ENCODE peak calls at places on chromosomes 5 and 9, in four cellular contexts. F is transverse colon, T is GM23248, M is uterus. J is an unnamed sample.

GRCh38 chr5:84260140-84260539 is 124.5 kb downstream of the EDIL3 start:
- DNase-seq in M (no peak), T (no peak), F (no peak), J (no peak)

GRCh38 chr5:83516962-83517750 is 45.6 kb downstream of the VCAN start:
- DNase-seq in T (peak; percentile 34), M (no peak), F (no peak), J (no peak)

GRCh38 chr9:115058175-115058574 is 59.8 kb downstream of the TNC start:
- DNase-seq in M (no peak), F (no peak), T (no peak), J (no peak)

GRCh38 chr5:95989283-95990048 is 27.8 kb upstream of the ELL2 start:
- DNase-seq in F (no peak), T (no peak), M (no peak), J (no peak)

GRCh38 chr5:14728109-14728938 is 63.8 kb downstream of the OTULIN start:
- DNase-seq in F (peak; percentile 61), M (no peak), T (no peak), J (no peak)

GRCh38 chr5:124504081-124504916 is 242.1 kb downstream of the ZNF608 start:
- DNase-seq in M (no peak), F (no peak), T (no peak), J (no peak)

GRCh38 chr5:137287564-137287963 is 211.6 kb downstream of the SPOCK1 start:
- DNase-seq in M (no peak), F (no peak), T (no peak), J (no peak)

GRCh38 chr5:149150457-149150856 is 9.2 kb downstream of the ABLIM3 start:
- DNase-seq in T (no peak), F (no peak), M (no peak), J (no peak)

DNA sequence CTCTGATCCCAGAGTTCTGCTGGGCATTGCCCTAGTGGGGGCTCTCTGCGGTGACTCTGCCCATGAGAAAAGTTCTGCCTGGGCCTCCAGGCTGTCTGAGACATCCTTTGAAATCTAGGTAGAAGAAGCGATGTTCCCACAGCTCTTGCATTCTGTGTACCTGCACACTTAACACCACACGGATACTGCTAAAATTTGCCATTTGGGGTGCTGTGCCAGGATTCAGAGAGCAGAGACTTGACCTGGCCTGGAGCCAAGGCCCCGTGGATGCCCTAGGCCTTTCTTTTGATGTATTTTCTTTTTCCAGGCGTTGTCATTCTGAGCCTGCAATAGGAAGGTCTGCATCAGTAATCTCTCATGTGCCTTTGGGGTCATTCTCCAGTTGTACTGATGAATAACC is 89.3 kb upstream of the IL12B start:
- DNase-seq in F (no peak), M (no peak), T (peak; percentile 5), J (no peak)
- H3K36me3 ChIP-seq in F (no peaks in the 10 kb centered on the region), M (no peaks in the 10 kb centered on the region), T (no peaks in the 10 kb centered on the region), J (no peaks in the 10 kb centered on the region)

GRCh38 chr5:181071257-181071656 is 31.2 kb downstream of the BTNL9 start:
- DNase-seq in T (no peak), M (no peak), F (no peak), J (no peak)
- H3K27me3 ChIP-seq in T (peaks cover 18% of the 10 kb centered on the region), M (peaks cover 7% of the 10 kb centered on the region), F (peaks cover 67% of the 10 kb centered on the region), J (peaks cover 48% of the 10 kb centered on the region)

GRCh38 chr9:96609732-96610131 is 9.9 kb downstream of the CDC14B start:
- DNase-seq in T (no peak), F (no peak), M (no peak), J (no peak)

GRCh38 chr9:96611302-96611701 is 8.3 kb downstream of the CDC14B start:
- DNase-seq in F (no peak), M (no peak), T (no peak), J (no peak)

GRCh38 chr9:96612966-96613589 is 6.6 kb downstream of the CDC14B start:
- DNase-seq in F (no peak), M (no peak), T (no peak), J (no peak)

GRCh38 chr9:96615421-96615820 is 4.2 kb downstream of the CDC14B start:
- DNase-seq in F (no peak), M (no peak), T (no peak), J (no peak)

DNA sequence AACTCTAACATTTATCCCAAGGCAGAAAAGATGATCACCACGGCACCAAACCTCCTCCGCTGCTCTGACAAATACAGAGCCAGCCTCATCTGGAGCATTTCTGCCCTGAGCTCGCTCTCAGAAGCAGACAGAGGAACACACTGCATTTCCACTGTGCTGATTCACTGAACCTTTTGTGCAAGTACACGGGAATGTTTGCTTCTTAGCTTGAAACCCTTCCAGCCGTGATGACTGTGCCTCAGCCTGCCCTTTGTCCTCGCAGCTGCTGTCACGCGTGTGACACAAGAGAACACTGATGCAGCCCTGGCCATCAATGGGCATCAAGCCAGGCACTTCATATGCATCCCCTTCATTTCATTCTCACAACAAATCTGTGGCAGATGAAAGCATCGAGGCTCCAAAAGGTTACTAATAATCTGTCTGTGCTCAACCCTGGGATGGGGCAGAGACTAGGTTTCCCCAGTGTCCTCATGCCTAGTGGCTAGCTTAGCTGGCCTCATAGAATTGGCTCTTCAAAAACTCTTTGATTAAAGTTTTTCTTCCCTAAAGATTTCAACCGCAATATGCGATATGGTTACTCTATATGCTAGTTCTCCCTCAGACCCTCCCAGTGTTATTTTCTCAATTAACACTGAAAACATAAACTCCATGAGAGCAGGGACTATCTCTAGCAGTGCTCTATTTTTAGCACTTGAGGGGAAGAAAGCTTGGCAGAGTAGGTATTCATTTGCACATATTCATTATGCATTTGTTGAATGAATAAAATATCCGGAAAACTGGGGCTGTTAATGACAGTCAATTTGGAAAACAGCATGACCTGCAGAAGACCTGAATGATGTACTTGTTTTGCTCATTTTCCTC is 7.3 kb downstream of the CDC14B start:
- DNase-seq in F (peak; percentile 52), T (peak; percentile 98), M (peak; percentile 18), J (peak; percentile 82)
- H3K4me3 ChIP-seq in F (no peak overlapping the region), T (peak overlapping the region; percentile 68), M (no peak overlapping the region), J (no peak overlapping the region)

GRCh38 chr5:169805937-169806700 is 169.0 kb downstream of the DOCK2 start:
- DNase-seq in M (no peak), F (no peak), T (peak; percentile 21), J (no peak)
- H3K36me3 ChIP-seq in M (no peaks in the 10 kb centered on the region), F (no peaks in the 10 kb centered on the region), T (no peaks in the 10 kb centered on the region), J (no peaks in the 10 kb centered on the region)

DNA sequence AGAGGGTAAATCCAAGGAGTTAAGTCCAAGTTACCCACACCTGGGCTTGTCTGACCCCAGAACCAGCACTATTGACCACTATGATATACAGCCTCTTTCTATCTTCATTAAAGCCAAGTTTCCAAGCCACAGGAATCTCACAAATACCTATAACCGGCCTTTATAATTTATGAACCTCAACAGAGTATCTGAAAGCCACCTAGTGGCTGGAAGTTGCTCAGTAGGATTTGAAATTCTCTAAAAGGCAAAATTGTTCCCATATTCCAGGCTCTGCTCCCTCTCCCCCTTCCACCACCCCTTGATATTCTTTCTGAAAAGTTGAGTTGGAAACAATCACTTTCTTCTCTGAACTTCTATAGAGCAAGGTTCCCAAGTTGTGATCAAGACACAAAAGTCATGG is 106.4 kb upstream of the GPR151 start:
- DNase-seq in M (no peak), F (no peak), T (peak; percentile 4), J (no peak)
- H3K27me3 ChIP-seq in M (no peaks in the 10 kb centered on the region), F (peaks cover 3% of the 10 kb centered on the region), T (no peaks in the 10 kb centered on the region), J (no peaks in the 10 kb centered on the region)

GRCh38 chr9:93030642-93031628 is 27.6 kb upstream of the SUSD3 start:
- DNase-seq in F (no peak), M (peak; percentile 31), T (peak; percentile 15), J (no peak)

GRCh38 chr9:93026640-93027039 is 31.9 kb upstream of the SUSD3 start:
- DNase-seq in T (no peak), M (no peak), F (no peak), J (no peak)

GRCh38 chr9:93027750-93028149 is 30.8 kb upstream of the SUSD3 start:
- DNase-seq in M (no peak), F (no peak), T (no peak), J (no peak)

GRCh38 chr9:93025736-93026135 is 32.8 kb upstream of the SUSD3 start:
- DNase-seq in F (no peak), T (no peak), M (no peak), J (no peak)

DNA sequence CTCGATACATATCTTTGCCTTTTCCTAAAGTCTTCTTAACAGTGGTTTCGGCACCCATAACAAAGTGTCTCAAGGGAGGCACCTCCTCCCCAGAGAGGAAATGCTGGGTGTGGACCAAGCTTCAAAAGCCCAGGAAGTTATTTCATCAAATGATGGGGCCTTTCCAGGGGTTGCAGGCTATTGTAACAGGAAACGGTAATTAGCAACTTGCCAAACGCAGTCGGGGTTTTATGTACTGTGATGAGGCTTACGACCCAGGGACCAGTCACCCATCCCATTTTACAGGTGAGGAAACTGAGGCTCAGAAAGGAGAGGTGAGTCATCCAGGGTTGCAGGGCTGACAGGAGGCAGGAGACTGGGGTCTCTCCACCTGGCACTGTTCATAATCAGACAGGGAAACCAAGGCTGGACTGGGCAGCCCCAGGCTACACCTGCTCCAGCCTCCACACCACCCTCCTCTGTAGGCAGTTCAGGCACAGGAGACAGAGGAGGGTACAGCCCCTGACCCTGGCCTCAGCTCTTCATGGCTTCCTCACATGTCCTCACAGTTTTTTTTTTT is 30.0 kb upstream of the SUSD3 start:
- DNase-seq in T (no peak), M (no peak), F (peak; percentile 16), J (no peak)
- H3K4me3 ChIP-seq in T (no peak overlapping the region), M (no peak overlapping the region), F (no peak overlapping the region), J (no peak overlapping the region)

GRCh38 chr5:98877600-98877999 is 51.2 kb downstream of the CHD1 start:
- DNase-seq in T (no peak), F (no peak), M (no peak), J (no peak)
- H3K36me3 ChIP-seq in T (peaks cover 74% of the 10 kb centered on the region), F (no peaks in the 10 kb centered on the region), M (no peaks in the 10 kb centered on the region), J (peaks cover 85% of the 10 kb centered on the region)